ENCODE peak calls at places on chromosomes 5 and 9, in ten cellular contexts. Z, D, A, B, W, T, R, V, C and F are unnamed samples. For H3K4me1, the result is how much of the 10 kb centered on the place peaks cover.

GRCh38 chr5:93571111-93571977 is 9.7 kb downstream of the NR2F1-AS1 start:
- DNase-seq in V (no peak), Z (no peak), A (no peak), R (no peak), C (no peak), T (no peak), W (no peak), B (no peak), D (no peak), F (no peak)

GRCh38 chr9:36101916-36102741 is 34.4 kb upstream of the GLIPR2 start:
- DNase-seq in T (peak), B (peak), D (no peak), Z (no peak), A (no peak), C (no peak), V (peak), R (peak), W (no peak), F (no peak)

GRCh38 chr9:18473551-18474279 is at the start of gene ADAMTSL1:
- DNase-seq in R (peak), C (no peak), A (no peak), V (peak), W (peak), B (peak), T (peak), D (peak), Z (peak), F (no peak)

GRCh38 chr5:174501461-174502069 is 222.8 kb upstream of the MSX2 start:
- DNase-seq in W (no peak), R (peak), T (no peak), Z (no peak), B (no peak), C (no peak), A (no peak), D (no peak), V (no peak), F (no peak)

GRCh38 chr5:6633469-6634326 is 458 bp downstream of the SRD5A1 start:
- DNase-seq in Z (peak), C (no peak), B (peak), V (peak), W (no peak), D (no peak), A (peak), R (peak), T (peak), F (no peak)

GRCh38 chr5:18985397-18985796 is 1002.6 kb downstream of the CDH18 start:
- DNase-seq in T (no peak), V (no peak), R (no peak), D (no peak), A (no peak), W (no peak), C (no peak), B (no peak), Z (no peak), F (no peak)

GRCh38 chr5:136729901-136730355 is 364.6 kb upstream of the TRPC7 start:
- DNase-seq in Z (no peak), R (peak), A (no peak), C (no peak), V (no peak), W (no peak), B (no peak), T (peak), D (no peak), F (no peak)

GRCh38 chr5:58922392-58923171 is 339.7 kb downstream of the RAB3C start:
- DNase-seq in V (no peak), Z (peak), W (peak), D (peak), C (peak), A (no peak), B (peak), R (peak), T (no peak), F (peak)

GRCh38 chr9:114083693-114084092 is 5.6 kb upstream of the AMBP start:
- DNase-seq in A (no peak), D (no peak), R (no peak), Z (no peak), T (no peak), C (no peak), V (no peak), B (no peak), W (no peak), F (no peak)

GRCh38 chr5:76331139-76331538 is 71.9 kb upstream of the IQGAP2 start:
- DNase-seq in V (no peak), C (no peak), W (no peak), A (no peak), D (no peak), B (no peak), Z (no peak), T (no peak), R (no peak), F (no peak)

GRCh38 chr5:206927-207536 is 10.9 kb downstream of the CCDC127 start:
- DNase-seq in B (no peak), C (no peak), W (no peak), Z (no peak), V (no peak), T (no peak), R (no peak), A (no peak), D (no peak), F (no peak)

GRCh38 chr5:109451161-109451560 is 41.4 kb upstream of the PJA2 start:
- DNase-seq in R (no peak), D (no peak), T (no peak), C (no peak), V (no peak), A (no peak), Z (no peak), W (no peak), B (no peak), F (no peak)

GRCh38 chr5:73155541-73156222 is 17.3 kb upstream of the TMEM174 start:
- DNase-seq in T (peak), V (no peak), Z (no peak), A (no peak), C (no peak), W (no peak), B (no peak), R (no peak), D (no peak), F (no peak)

GRCh38 chr9:133693116-133693515 is 45.0 kb downstream of the SARDH start:
- DNase-seq in V (no peak), Z (peak), C (no peak), A (no peak), T (no peak), D (no peak), W (no peak), R (no peak), B (no peak), F (peak)

GRCh38 chr5:172550096-172550765 is 90.8 kb upstream of the NEURL1B start:
- DNase-seq in R (no peak), Z (no peak), B (no peak), V (no peak), D (no peak), W (peak), A (no peak), C (no peak), T (no peak), F (no peak)

GRCh38 chr9:13568851-13569618 is 289.5 kb upstream of the MPDZ start:
- DNase-seq in T (peak), B (no peak), R (no peak), D (no peak), Z (peak), V (no peak), W (peak), A (no peak), C (no peak), F (no peak)

GRCh38 chr5:171485668-171486067 is 66.2 kb downstream of the FGF18 start:
- DNase-seq in A (no peak), T (no peak), B (no peak), V (no peak), Z (no peak), D (no peak), C (no peak), R (no peak), W (no peak), F (no peak)

GRCh38 chr5:122081541-122081940 is 3.5 kb upstream of the LOX start:
- DNase-seq in W (no peak), A (no peak), B (no peak), D (no peak), T (no peak), R (no peak), C (no peak), V (no peak), Z (no peak), F (no peak)

GRCh38 chr9:38641985-38642864 is 21.8 kb upstream of the ANKRD18A start:
- DNase-seq in C (no peak), D (no peak), B (no peak), R (peak), T (peak), A (no peak), V (peak), Z (no peak), W (no peak), F (no peak)

GRCh38 chr9:110640736-110641135 is 27.9 kb upstream of the MUSK start:
- DNase-seq in W (no peak), B (no peak), V (no peak), D (no peak), T (no peak), Z (no peak), R (no peak), A (no peak), C (no peak), F (no peak)

GRCh38 chr9:93138171-93138764 is 4.2 kb upstream of the NINJ1 start:
- DNase-seq in Z (no peak), B (no peak), R (no peak), V (peak), C (no peak), A (no peak), T (no peak), D (no peak), W (no peak), F (no peak)

GRCh38 chr5:172985596-172985995 is 2.0 kb downstream of the ATP6V0E1 start:
- DNase-seq in A (no peak), T (no peak), R (no peak), D (no peak), C (no peak), Z (no peak), B (no peak), W (no peak), V (no peak), F (no peak)

GRCh38 chr5:3145641-3146040 is 394.2 kb upstream of the IRX2 start:
- DNase-seq in V (no peak), T (no peak), W (no peak), A (no peak), R (no peak), D (no peak), Z (no peak), B (no peak), C (no peak), F (no peak)

GRCh38 chr5:57887851-57888621 is 405.4 kb upstream of the ACTBL2 start:
- DNase-seq in C (no peak), Z (peak), T (peak), W (no peak), V (peak), R (peak), B (peak), D (peak), A (no peak), F (no peak)

GRCh38 chr9:131678499-131679111 is 61.3 kb downstream of the RAPGEF1 start:
- DNase-seq in Z (peak), C (peak), A (no peak), R (peak), V (peak), B (peak), W (peak), D (peak), T (peak), F (peak)

GRCh38 chr9:4389755-4390154 is 89.9 kb upstream of the GLIS3 start:
- DNase-seq in W (no peak), C (no peak), V (no peak), Z (no peak), T (no peak), D (no peak), B (no peak), R (no peak), A (no peak), F (no peak)

GRCh38 chr5:167633931-167634341 is 657.5 kb upstream of the WWC1 start:
- DNase-seq in C (no peak), A (no peak), T (peak), R (peak), B (no peak), W (no peak), V (no peak), D (no peak), Z (no peak), F (no peak)

GRCh38 chr5:167634432-167634831 is 657.0 kb upstream of the WWC1 start:
- DNase-seq in W (no peak), V (no peak), R (peak), T (peak), C (no peak), A (no peak), D (no peak), B (no peak), Z (no peak), F (no peak)

GRCh38 chr5:167629634-167630033 is 661.8 kb upstream of the WWC1 start:
- DNase-seq in W (no peak), T (no peak), A (no peak), R (no peak), Z (no peak), V (no peak), B (no peak), D (no peak), C (no peak), F (no peak)

GRCh38 chr5:167631191-167631590 is 660.3 kb upstream of the WWC1 start:
- DNase-seq in W (no peak), V (no peak), R (no peak), C (no peak), T (no peak), B (no peak), D (no peak), Z (no peak), A (no peak), F (no peak)

GRCh38 chr5:167633114-167633513 is 658.3 kb upstream of the WWC1 start:
- DNase-seq in V (no peak), Z (no peak), W (no peak), R (no peak), T (no peak), A (no peak), B (no peak), D (no peak), C (no peak), F (no peak)
- H3K27ac ChIP-seq in V (no peak), Z (no peak), W (no peak), R (no peak), T (no peak), A (no peak), B (no peak), D (no peak), C (no peak), F (no peak)

GRCh38 chr9:108547736-108548135 is 308.1 kb downstream of the ACTL7B start:
- DNase-seq in D (no peak), Z (no peak), C (no peak), A (no peak), V (no peak), T (no peak), R (no peak), B (no peak), W (no peak), F (no peak)
- H3K4me1 ChIP-seq in D (under half), Z (under half), C (under half), A (under half), V (under half), T (under half), R (under half), B (under half), W (under half), F (under half)

GRCh38 chr5:134115806-134116175 is 1.3 kb downstream of the TCF7 start:
- DNase-seq in R (no peak), W (peak), V (no peak), T (no peak), A (no peak), B (no peak), C (no peak), D (no peak), Z (no peak), F (no peak)

GRCh38 chr5:134118212-134118611 is 3.7 kb downstream of the TCF7 start:
- DNase-seq in Z (no peak), T (no peak), A (no peak), C (no peak), R (no peak), W (peak), B (no peak), D (no peak), V (no peak), F (no peak)

GRCh38 chr5:134114886-134115805 is 665 bp downstream of the TCF7 start:
- DNase-seq in R (no peak), C (no peak), Z (no peak), V (no peak), B (no peak), D (peak), A (no peak), T (no peak), W (peak), F (no peak)

GRCh38 chr5:134116789-134117761 is 2.6 kb downstream of the TCF7 start:
- DNase-seq in A (no peak), Z (no peak), B (no peak), R (no peak), V (no peak), D (no peak), C (no peak), T (no peak), W (peak), F (no peak)

DNA sequence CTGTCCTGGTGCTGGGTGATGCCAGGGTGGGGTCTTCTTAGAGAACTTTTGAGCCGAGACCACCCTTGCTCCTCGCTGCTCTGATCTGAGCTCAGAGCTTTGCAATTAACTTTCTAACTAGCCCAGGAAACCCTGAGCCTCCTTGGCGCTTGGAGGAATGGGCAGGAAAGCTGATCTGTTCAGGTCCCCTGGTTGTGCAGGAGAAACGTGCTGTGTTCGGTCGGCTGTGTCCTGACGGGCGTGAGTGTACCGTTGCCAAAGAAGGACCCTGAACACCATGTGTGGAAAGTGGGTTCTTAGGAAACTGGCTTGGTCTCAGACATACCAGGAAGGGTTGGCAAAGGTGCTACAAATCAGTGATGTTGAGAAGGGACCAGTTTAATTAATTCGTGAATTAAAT is 1.8 kb downstream of the TCF7 start:
- DNase-seq in W (peak), B (no peak), R (no peak), V (no peak), D (no peak), A (no peak), Z (no peak), C (no peak), T (no peak), F (no peak)
- H3K4me3 ChIP-seq in W (no peak), B (no peak), R (no peak), V (no peak), D (no peak), A (peak), Z (no peak), C (peak), T (no peak), F (no peak)

GRCh38 chr9:121654497-121655140 is 3.2 kb downstream of the DAB2IP start:
- DNase-seq in T (no peak), V (no peak), C (no peak), A (peak), D (no peak), Z (no peak), W (peak), B (no peak), R (no peak), F (peak)

GRCh38 chr9:121651295-121652036 is at the start of gene DAB2IP:
- DNase-seq in R (peak), W (peak), Z (peak), V (no peak), A (peak), T (peak), D (peak), C (no peak), B (peak), F (peak)

GRCh38 chr9:121651014-121651294 is 480 bp upstream of the DAB2IP start:
- DNase-seq in Z (no peak), D (no peak), T (no peak), V (no peak), A (no peak), W (no peak), R (no peak), C (no peak), B (no peak), F (no peak)

GRCh38 chr9:121652037-121652837 is 803 bp downstream of the DAB2IP start:
- DNase-seq in C (peak), D (peak), W (peak), A (peak), B (peak), Z (peak), V (no peak), R (no peak), T (peak), F (no peak)

DNA sequence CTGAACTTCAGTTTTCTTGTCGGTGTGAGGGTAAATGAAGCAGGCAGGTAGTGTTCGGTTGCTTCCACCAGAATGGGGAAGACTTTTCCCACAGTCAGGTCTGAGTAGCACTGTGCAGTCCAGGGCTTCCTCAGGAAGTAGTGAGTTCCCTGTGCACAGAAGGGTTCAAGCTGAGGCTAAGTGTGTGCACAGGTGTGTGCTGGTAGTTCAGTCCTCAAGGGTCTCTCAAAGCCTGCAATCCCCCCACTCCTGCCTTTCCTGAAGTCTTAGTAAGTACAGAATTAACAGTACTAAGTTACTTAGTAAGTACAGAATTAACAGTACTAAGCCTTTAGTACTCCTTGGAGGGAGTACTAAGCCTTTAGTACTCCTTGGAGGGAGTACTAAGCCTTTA is 1.4 kb downstream of the DAB2IP start:
- DNase-seq in A (no peak), D (no peak), B (no peak), R (no peak), W (no peak), V (no peak), Z (no peak), T (no peak), C (no peak), F (no peak)
- H3K27ac ChIP-seq in A (peak), D (no peak), B (peak), R (no peak), W (peak), V (no peak), Z (peak), T (no peak), C (peak), F (no peak)

GRCh38 chr5:141841376-141841775 is 36.8 kb downstream of the PCDH1 start:
- DNase-seq in B (no peak), A (peak), R (no peak), D (no peak), W (no peak), T (no peak), Z (peak), C (peak), V (no peak), F (peak)
- H3K4me1 ChIP-seq in B (under half), A (half or more), R (under half), D (under half), W (under half), T (under half), Z (under half), C (half or more), V (half or more), F (under half)

GRCh38 chr5:156450778-156451177 is 123.8 kb downstream of the SGCD start:
- DNase-seq in D (no peak), T (no peak), Z (no peak), B (no peak), C (no peak), R (no peak), V (no peak), A (no peak), W (no peak), F (no peak)
- H3K4me3 ChIP-seq in D (no peak), T (no peak), Z (no peak), B (no peak), C (no peak), R (no peak), V (no peak), A (no peak), W (no peak), F (no peak)

DNA sequence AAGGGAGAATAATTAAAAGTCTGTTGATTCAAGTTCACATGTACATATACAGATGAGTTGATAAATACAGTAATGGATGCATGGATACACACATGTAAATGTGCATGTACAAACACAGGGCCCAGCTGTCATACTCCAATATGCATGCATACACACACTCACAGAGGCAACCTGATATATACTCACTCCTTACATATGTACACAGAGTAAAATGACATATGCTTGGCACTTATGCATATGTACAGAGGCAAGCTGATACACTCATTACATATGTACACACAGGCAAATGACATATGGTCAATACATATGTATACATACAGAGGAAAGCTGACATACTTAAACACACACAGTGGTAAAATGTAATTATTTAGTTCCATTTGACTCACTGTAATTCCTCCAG is 7.2 kb upstream of the TMEFF1 start:
- DNase-seq in V (no peak), T (no peak), C (no peak), R (no peak), Z (no peak), W (no peak), D (no peak), B (no peak), A (no peak), F (no peak)
- H3K27ac ChIP-seq in V (no peak), T (no peak), C (no peak), R (no peak), Z (no peak), W (no peak), D (no peak), B (no peak), A (no peak), F (no peak)

GRCh38 chr5:143064207-143064606 is 294.0 kb downstream of the ARHGAP26 start:
- DNase-seq in B (no peak), T (peak), R (peak), C (no peak), D (no peak), V (no peak), Z (no peak), A (no peak), W (no peak), F (no peak)

GRCh38 chr5:143064661-143065060 is 294.5 kb downstream of the ARHGAP26 start:
- DNase-seq in R (no peak), B (no peak), C (no peak), D (no peak), W (no peak), Z (no peak), A (no peak), V (no peak), T (no peak), F (no peak)

GRCh38 chr5:143061161-143061945 is 291.2 kb downstream of the ARHGAP26 start:
- DNase-seq in A (no peak), R (peak), V (no peak), C (no peak), D (no peak), W (no peak), T (peak), Z (no peak), B (no peak), F (no peak)

GRCh38 chr5:143063175-143063970 is 293.2 kb downstream of the ARHGAP26 start:
- DNase-seq in W (peak), C (no peak), R (peak), A (no peak), B (peak), D (peak), T (no peak), V (no peak), Z (peak), F (no peak)

GRCh38 chr5:143062379-143062778 is 292.2 kb downstream of the ARHGAP26 start:
- DNase-seq in W (no peak), T (no peak), R (no peak), C (no peak), V (no peak), A (no peak), B (no peak), D (no peak), Z (no peak), F (no peak)
- H3K4me1 ChIP-seq in W (under half), T (under half), R (under half), C (half or more), V (under half), A (under half), B (under half), D (under half), Z (under half), F (half or more)

GRCh38 chr9:88535932-88536324 is 950 bp downstream of the NXNL2 start:
- DNase-seq in A (no peak), C (no peak), W (peak), B (peak), Z (peak), V (no peak), T (peak), R (peak), D (peak), F (no peak)
- H3K4me3 ChIP-seq in A (no peak), C (peak), W (no peak), B (peak), Z (peak), V (no peak), T (peak), R (peak), D (peak), F (peak)